ENCODE peak calls at places on chromosomes 12 and 14, in six cellular contexts. One of them, this sample, is unnamed.
A peak's percentile ranks its signal among the peaks of the same experiment; 100 is the strongest.

GRCh38 chr12:57694459-57695019 is 607 bp downstream of the OS9 start:
- DNase-seq in stromal cell of bone marrow: no peak
- DNase-seq in mucosa of gallbladder: no peak
- DNase-seq in T follicular helper cell: no peak
- DNase-seq in A172: peak; percentile 3
- DNase-seq in AG08396: no peak
- DNase-seq in this sample: peak; percentile 59

GRCh38 chr12:145369-145960 is 68.5 kb downstream of the SLC6A12 start:
- DNase-seq in stromal cell of bone marrow: no peak
- DNase-seq in mucosa of gallbladder: peak; percentile 18
- DNase-seq in T follicular helper cell: no peak
- DNase-seq in A172: no peak
- DNase-seq in AG08396: no peak
- DNase-seq in this sample: no peak

GRCh38 chr12:65147312-65147905 is 22.0 kb upstream of the LEMD3 start:
- DNase-seq in stromal cell of bone marrow: no peak
- DNase-seq in mucosa of gallbladder: no peak
- DNase-seq in T follicular helper cell: no peak
- DNase-seq in A172: no peak
- DNase-seq in AG08396: no peak
- DNase-seq in this sample: no peak

GRCh38 chr14:71668186-71668912 is 263.9 kb upstream of the RGS6 start:
- DNase-seq in stromal cell of bone marrow: no peak
- DNase-seq in mucosa of gallbladder: no peak
- DNase-seq in T follicular helper cell: no peak
- DNase-seq in A172: no peak
- DNase-seq in AG08396: peak; percentile 8
- DNase-seq in this sample: no peak

GRCh38 chr12:65826513-65827171 is 2.4 kb downstream of the HMGA2 start:
- DNase-seq in stromal cell of bone marrow: peak; percentile 51
- DNase-seq in mucosa of gallbladder: no peak
- DNase-seq in T follicular helper cell: no peak
- DNase-seq in A172: peak; percentile 42
- DNase-seq in AG08396: peak; percentile 49
- DNase-seq in this sample: peak; percentile 68

GRCh38 chr12:69330475-69331473 is 17.4 kb upstream of the LYZ start:
- DNase-seq in stromal cell of bone marrow: no peak
- DNase-seq in mucosa of gallbladder: peak; percentile 67
- DNase-seq in T follicular helper cell: peak; percentile 37
- DNase-seq in A172: no peak
- DNase-seq in AG08396: no peak
- DNase-seq in this sample: peak; percentile 93

GRCh38 chr12:78240827-78241226 is 410.1 kb downstream of the NAV3 start:
- DNase-seq in stromal cell of bone marrow: no peak
- DNase-seq in mucosa of gallbladder: no peak
- DNase-seq in T follicular helper cell: no peak
- DNase-seq in A172: no peak
- DNase-seq in AG08396: no peak
- DNase-seq in this sample: no peak

GRCh38 chr12:85179680-85180300 is 100.2 kb upstream of the ALX1 start:
- DNase-seq in stromal cell of bone marrow: peak; percentile 18
- DNase-seq in mucosa of gallbladder: no peak
- DNase-seq in T follicular helper cell: no peak
- DNase-seq in A172: no peak
- DNase-seq in AG08396: no peak
- DNase-seq in this sample: no peak

GRCh38 chr12:6292606-6293005 is 17.9 kb upstream of the PLEKHG6 start:
- DNase-seq in stromal cell of bone marrow: peak; percentile 77
- DNase-seq in mucosa of gallbladder: no peak
- DNase-seq in T follicular helper cell: no peak
- DNase-seq in A172: no peak
- DNase-seq in AG08396: no peak
- DNase-seq in this sample: no peak

GRCh38 chr14:73740921-73741326 is 26.7 kb upstream of the PNMA1 start:
- DNase-seq in stromal cell of bone marrow: no peak
- DNase-seq in mucosa of gallbladder: peak; percentile 82
- DNase-seq in T follicular helper cell: no peak
- DNase-seq in A172: peak; percentile 48
- DNase-seq in AG08396: peak; percentile 64
- DNase-seq in this sample: peak; percentile 85